ENCODE peak calls at places on chromosomes 11 and 22, in eight cellular contexts. One of them, this sample, is unnamed.

GRCh38 chr11:119396835-119397234 is 15.3 kb upstream of the USP2 start:
- DNase-seq in esophagus squamous epithelium: no peak
- DNase-seq in GM12865: no peak
- DNase-seq in left cardiac atrium: no peak
- DNase-seq in ACHN: no peak
- DNase-seq in HTR-8/SVneo: no peak
- DNase-seq in stimulated activated CD4-positive, alpha-beta T cell treated with anti-CD3 and anti-CD28 coated beads, Interleukin-4, amount 100 ng/mL, for 1 hour: no peak
- DNase-seq in nephron progenitor cell: no peak
- DNase-seq in this sample: no peak

GRCh38 chr11:31818874-31819331 is 7.8 kb upstream of the PAX6 start:
- DNase-seq in ACHN: no peak
- DNase-seq in HTR-8/SVneo: no peak
- DNase-seq in stimulated activated CD4-positive, alpha-beta T cell treated with anti-CD3 and anti-CD28 coated beads, Interleukin-4, amount 100 ng/mL, for 1 hour: no peak
- DNase-seq in nephron progenitor cell: peak
- DNase-seq in esophagus squamous epithelium: no peak
- DNase-seq in left cardiac atrium: no peak
- DNase-seq in GM12865: no peak
- DNase-seq in this sample: no peak

GRCh38 chr11:75279273-75279672 is 38.7 kb downstream of the TPBGL start:
- DNase-seq in GM12865: no peak
- DNase-seq in stimulated activated CD4-positive, alpha-beta T cell treated with anti-CD3 and anti-CD28 coated beads, Interleukin-4, amount 100 ng/mL, for 1 hour: no peak
- DNase-seq in left cardiac atrium: no peak
- DNase-seq in HTR-8/SVneo: no peak
- DNase-seq in ACHN: no peak
- DNase-seq in nephron progenitor cell: no peak
- DNase-seq in esophagus squamous epithelium: no peak
- DNase-seq in this sample: no peak

GRCh38 chr11:1308745-1309497 is 511 bp downstream of the TOLLIP start:
- DNase-seq in ACHN: peak
- DNase-seq in stimulated activated CD4-positive, alpha-beta T cell treated with anti-CD3 and anti-CD28 coated beads, Interleukin-4, amount 100 ng/mL, for 1 hour: no peak
- DNase-seq in GM12865: peak
- DNase-seq in nephron progenitor cell: no peak
- DNase-seq in HTR-8/SVneo: no peak
- DNase-seq in esophagus squamous epithelium: no peak
- DNase-seq in left cardiac atrium: no peak
- DNase-seq in this sample: no peak

GRCh38 chr11:11401960-11402359 is 48.9 kb upstream of the CSNK2A3 start:
- DNase-seq in HTR-8/SVneo: no peak
- DNase-seq in stimulated activated CD4-positive, alpha-beta T cell treated with anti-CD3 and anti-CD28 coated beads, Interleukin-4, amount 100 ng/mL, for 1 hour: no peak
- DNase-seq in nephron progenitor cell: no peak
- DNase-seq in left cardiac atrium: no peak
- DNase-seq in GM12865: no peak
- DNase-seq in ACHN: no peak
- DNase-seq in esophagus squamous epithelium: no peak
- DNase-seq in this sample: no peak

GRCh38 chr11:72777755-72778278 is 16.0 kb downstream of the STARD10 start:
- DNase-seq in GM12865: no peak
- DNase-seq in stimulated activated CD4-positive, alpha-beta T cell treated with anti-CD3 and anti-CD28 coated beads, Interleukin-4, amount 100 ng/mL, for 1 hour: no peak
- DNase-seq in esophagus squamous epithelium: no peak
- DNase-seq in HTR-8/SVneo: no peak
- DNase-seq in left cardiac atrium: no peak
- DNase-seq in nephron progenitor cell: no peak
- DNase-seq in ACHN: no peak
- DNase-seq in this sample: no peak

GRCh38 chr11:33256031-33256807 is 962 bp upstream of the HIPK3 start:
- DNase-seq in GM12865: no peak
- DNase-seq in stimulated activated CD4-positive, alpha-beta T cell treated with anti-CD3 and anti-CD28 coated beads, Interleukin-4, amount 100 ng/mL, for 1 hour: no peak
- DNase-seq in esophagus squamous epithelium: no peak
- DNase-seq in HTR-8/SVneo: no peak
- DNase-seq in left cardiac atrium: no peak
- DNase-seq in ACHN: no peak
- DNase-seq in nephron progenitor cell: no peak
- DNase-seq in this sample: no peak

GRCh38 chr11:36569095-36569494 is 1.3 kb downstream of the RAG1 start:
- DNase-seq in stimulated activated CD4-positive, alpha-beta T cell treated with anti-CD3 and anti-CD28 coated beads, Interleukin-4, amount 100 ng/mL, for 1 hour: no peak
- DNase-seq in left cardiac atrium: no peak
- DNase-seq in nephron progenitor cell: no peak
- DNase-seq in GM12865: no peak
- DNase-seq in HTR-8/SVneo: no peak
- DNase-seq in esophagus squamous epithelium: no peak
- DNase-seq in ACHN: no peak
- DNase-seq in this sample: no peak

GRCh38 chr11:108780119-108780518 is 115.2 kb downstream of the DDX10 start:
- DNase-seq in esophagus squamous epithelium: no peak
- DNase-seq in HTR-8/SVneo: no peak
- DNase-seq in nephron progenitor cell: no peak
- DNase-seq in left cardiac atrium: no peak
- DNase-seq in stimulated activated CD4-positive, alpha-beta T cell treated with anti-CD3 and anti-CD28 coated beads, Interleukin-4, amount 100 ng/mL, for 1 hour: no peak
- DNase-seq in GM12865: no peak
- DNase-seq in ACHN: no peak
- DNase-seq in this sample: no peak

GRCh38 chr22:41132555-41132954 is 40.2 kb downstream of the EP300 start:
- DNase-seq in HTR-8/SVneo: no peak
- DNase-seq in esophagus squamous epithelium: no peak
- DNase-seq in ACHN: no peak
- DNase-seq in nephron progenitor cell: no peak
- DNase-seq in GM12865: no peak
- DNase-seq in left cardiac atrium: no peak
- DNase-seq in stimulated activated CD4-positive, alpha-beta T cell treated with anti-CD3 and anti-CD28 coated beads, Interleukin-4, amount 100 ng/mL, for 1 hour: no peak
- DNase-seq in this sample: no peak

GRCh38 chr11:15967966-15968365 is 388.4 kb downstream of the SOX6 start:
- DNase-seq in left cardiac atrium: no peak
- DNase-seq in GM12865: no peak
- DNase-seq in HTR-8/SVneo: no peak
- DNase-seq in esophagus squamous epithelium: no peak
- DNase-seq in stimulated activated CD4-positive, alpha-beta T cell treated with anti-CD3 and anti-CD28 coated beads, Interleukin-4, amount 100 ng/mL, for 1 hour: no peak
- DNase-seq in nephron progenitor cell: no peak
- DNase-seq in ACHN: no peak
- DNase-seq in this sample: no peak

GRCh38 chr11:71155846-71156245 is 96.5 kb downstream of the SHANK2 start:
- DNase-seq in esophagus squamous epithelium: no peak
- DNase-seq in stimulated activated CD4-positive, alpha-beta T cell treated with anti-CD3 and anti-CD28 coated beads, Interleukin-4, amount 100 ng/mL, for 1 hour: no peak
- DNase-seq in GM12865: no peak
- DNase-seq in ACHN: no peak
- DNase-seq in nephron progenitor cell: no peak
- DNase-seq in left cardiac atrium: no peak
- DNase-seq in HTR-8/SVneo: no peak
- DNase-seq in this sample: no peak

GRCh38 chr11:111765320-111765983 is 737 bp downstream of the PPP2R1B start:
- DNase-seq in HTR-8/SVneo: peak
- DNase-seq in esophagus squamous epithelium: no peak
- DNase-seq in nephron progenitor cell: no peak
- DNase-seq in stimulated activated CD4-positive, alpha-beta T cell treated with anti-CD3 and anti-CD28 coated beads, Interleukin-4, amount 100 ng/mL, for 1 hour: no peak
- DNase-seq in left cardiac atrium: no peak
- DNase-seq in ACHN: no peak
- DNase-seq in GM12865: no peak
- DNase-seq in this sample: peak

GRCh38 chr11:113805640-113806039 is 26.0 kb downstream of the CLDN25 start:
- DNase-seq in esophagus squamous epithelium: no peak
- DNase-seq in nephron progenitor cell: no peak
- DNase-seq in HTR-8/SVneo: no peak
- DNase-seq in stimulated activated CD4-positive, alpha-beta T cell treated with anti-CD3 and anti-CD28 coated beads, Interleukin-4, amount 100 ng/mL, for 1 hour: no peak
- DNase-seq in ACHN: no peak
- DNase-seq in GM12865: no peak
- DNase-seq in left cardiac atrium: no peak
- DNase-seq in this sample: no peak

GRCh38 chr11:33706546-33706945 is 5.9 kb upstream of the C11orf91 start:
- DNase-seq in stimulated activated CD4-positive, alpha-beta T cell treated with anti-CD3 and anti-CD28 coated beads, Interleukin-4, amount 100 ng/mL, for 1 hour: no peak
- DNase-seq in GM12865: no peak
- DNase-seq in ACHN: no peak
- DNase-seq in HTR-8/SVneo: no peak
- DNase-seq in left cardiac atrium: no peak
- DNase-seq in esophagus squamous epithelium: no peak
- DNase-seq in nephron progenitor cell: no peak
- DNase-seq in this sample: no peak

GRCh38 chr11:46896719-46897406 is 21.5 kb downstream of the LRP4 start:
- DNase-seq in esophagus squamous epithelium: no peak
- DNase-seq in ACHN: peak
- DNase-seq in nephron progenitor cell: no peak
- DNase-seq in left cardiac atrium: no peak
- DNase-seq in GM12865: peak
- DNase-seq in HTR-8/SVneo: peak
- DNase-seq in stimulated activated CD4-positive, alpha-beta T cell treated with anti-CD3 and anti-CD28 coated beads, Interleukin-4, amount 100 ng/mL, for 1 hour: no peak
- DNase-seq in this sample: peak

GRCh38 chr11:57164317-57164716 is 17.4 kb upstream of the LRRC55 start:
- DNase-seq in esophagus squamous epithelium: no peak
- DNase-seq in left cardiac atrium: no peak
- DNase-seq in ACHN: no peak
- DNase-seq in stimulated activated CD4-positive, alpha-beta T cell treated with anti-CD3 and anti-CD28 coated beads, Interleukin-4, amount 100 ng/mL, for 1 hour: no peak
- DNase-seq in nephron progenitor cell: no peak
- DNase-seq in GM12865: no peak
- DNase-seq in HTR-8/SVneo: no peak
- DNase-seq in this sample: no peak

GRCh38 chr11:35066783-35067476 is 72.0 kb upstream of the CD44 start:
- DNase-seq in nephron progenitor cell: no peak
- DNase-seq in esophagus squamous epithelium: no peak
- DNase-seq in stimulated activated CD4-positive, alpha-beta T cell treated with anti-CD3 and anti-CD28 coated beads, Interleukin-4, amount 100 ng/mL, for 1 hour: no peak
- DNase-seq in HTR-8/SVneo: no peak
- DNase-seq in left cardiac atrium: no peak
- DNase-seq in GM12865: peak
- DNase-seq in ACHN: no peak
- DNase-seq in this sample: no peak

GRCh38 chr11:72001834-72002591 is 3.3 kb downstream of the IL18BP start:
- DNase-seq in stimulated activated CD4-positive, alpha-beta T cell treated with anti-CD3 and anti-CD28 coated beads, Interleukin-4, amount 100 ng/mL, for 1 hour: no peak
- DNase-seq in nephron progenitor cell: no peak
- DNase-seq in esophagus squamous epithelium: no peak
- DNase-seq in ACHN: no peak
- DNase-seq in HTR-8/SVneo: no peak
- DNase-seq in GM12865: no peak
- DNase-seq in left cardiac atrium: no peak
- DNase-seq in this sample: no peak

GRCh38 chr11:109040303-109040702 is 375.4 kb downstream of the DDX10 start:
- DNase-seq in GM12865: peak
- DNase-seq in ACHN: no peak
- DNase-seq in esophagus squamous epithelium: no peak
- DNase-seq in HTR-8/SVneo: no peak
- DNase-seq in left cardiac atrium: no peak
- DNase-seq in stimulated activated CD4-positive, alpha-beta T cell treated with anti-CD3 and anti-CD28 coated beads, Interleukin-4, amount 100 ng/mL, for 1 hour: no peak
- DNase-seq in nephron progenitor cell: no peak
- DNase-seq in this sample: no peak

GRCh38 chr11:27524155-27524554 is 17.6 kb upstream of the LIN7C start:
- DNase-seq in GM12865: no peak
- DNase-seq in esophagus squamous epithelium: no peak
- DNase-seq in nephron progenitor cell: no peak
- DNase-seq in stimulated activated CD4-positive, alpha-beta T cell treated with anti-CD3 and anti-CD28 coated beads, Interleukin-4, amount 100 ng/mL, for 1 hour: no peak
- DNase-seq in left cardiac atrium: no peak
- DNase-seq in ACHN: peak
- DNase-seq in HTR-8/SVneo: peak
- DNase-seq in this sample: no peak

This sample was measured in GM20000.